ENCODE peak calls at places on chromosomes 1 and 21, in five cellular contexts. U is cardiac muscle cell, H is heart left ventricle, S is Panc1, K is WERI-Rb-1. Y is an unnamed sample.

GRCh38 chr1:109490029-109490933 is 3.6 kb upstream of the CYB561D1 start:
- DNase-seq in K (peak; percentile 78), S (no peak), H (peak; percentile 65), U (peak; percentile 77), Y (peak; percentile 84)

GRCh38 chr1:228154021-228154684 is 4.4 kb downstream of the GJC2 start:
- DNase-seq in K (no peak), U (no peak), H (peak; percentile 24), S (no peak), Y (peak; percentile 2)

GRCh38 chr21:46195595-46196195 is 11.4 kb upstream of the SPATC1L start:
- DNase-seq in S (no peak), H (no peak), K (no peak), U (no peak), Y (no peak)

GRCh38 chr1:172085372-172085771 is 244.1 kb downstream of the DNM3 start:
- DNase-seq in H (no peak), U (no peak), K (no peak), S (no peak), Y (no peak)

GRCh38 chr1:31782066-31782762 is 18.1 kb upstream of the ADGRB2 start:
- DNase-seq in U (no peak), K (no peak), H (no peak), S (no peak), Y (peak; percentile 55)

GRCh38 chr1:41423511-41424191 is 60.8 kb downstream of the EDN2 start:
- DNase-seq in K (no peak), S (no peak), U (no peak), H (peak; percentile 71), Y (peak; percentile 81)

GRCh38 chr1:214808845-214809460 is 206.0 kb downstream of the CENPF start:
- DNase-seq in S (no peak), H (no peak), K (peak; percentile 11), U (peak; percentile 60), Y (no peak)

GRCh38 chr1:205597691-205598314 is 34.0 kb downstream of the ELK4 start:
- DNase-seq in K (no peak), H (no peak), U (peak; percentile 76), S (no peak), Y (peak; percentile 87)

GRCh38 chr21:35540950-35541632 is 492.0 kb upstream of the RUNX1 start:
- DNase-seq in S (no peak), H (no peak), U (peak; percentile 26), K (no peak), Y (no peak)

GRCh38 chr1:16111771-16112557 is 38.5 kb upstream of the FAM131C start:
- DNase-seq in U (peak; percentile 86), H (no peak), K (peak; percentile 48), S (no peak), Y (peak; percentile 59)

GRCh38 chr1:234561322-234561721 is 48.7 kb downstream of the IRF2BP2 start:
- DNase-seq in U (no peak), K (peak; percentile 4), H (no peak), S (no peak), Y (no peak)

GRCh38 chr1:61448934-61449368 is 276.0 kb downstream of the TM2D1 start:
- DNase-seq in H (peak; percentile 85), U (peak; percentile 99), S (no peak), K (no peak), Y (peak; percentile 86)

GRCh38 chr1:39132505-39133339 is 71.8 kb upstream of the MACF1 start:
- DNase-seq in K (peak; percentile 40), H (peak; percentile 89), U (peak; percentile 65), S (no peak), Y (peak; percentile 89)

GRCh38 chr1:180157576-180158057 is 2.9 kb downstream of the QSOX1 start:
- DNase-seq in K (no peak), U (no peak), H (no peak), S (no peak), Y (no peak)

GRCh38 chr1:175635092-175635491 is 108.3 kb downstream of the TNR start:
- DNase-seq in S (no peak), U (no peak), K (no peak), H (no peak), Y (no peak)

GRCh38 chr21:28518620-28519019 is 474.1 kb downstream of the LTN1 start:
- DNase-seq in U (no peak), H (no peak), S (no peak), K (no peak), Y (no peak)

GRCh38 chr1:66335859-66336640 is 197.9 kb upstream of the SGIP1 start:
- DNase-seq in H (peak; percentile 86), K (no peak), S (no peak), U (peak; percentile 91), Y (peak; percentile 85)

GRCh38 chr1:168521391-168522000 is 22.3 kb downstream of the XCL2 start:
- DNase-seq in U (no peak), K (no peak), S (no peak), H (no peak), Y (no peak)
- H3K27ac ChIP-seq in U (peak overlapping the region; percentile 90), K (no peak overlapping the region), S (no peak overlapping the region), H (no peak overlapping the region), Y (no peak overlapping the region)

DNA sequence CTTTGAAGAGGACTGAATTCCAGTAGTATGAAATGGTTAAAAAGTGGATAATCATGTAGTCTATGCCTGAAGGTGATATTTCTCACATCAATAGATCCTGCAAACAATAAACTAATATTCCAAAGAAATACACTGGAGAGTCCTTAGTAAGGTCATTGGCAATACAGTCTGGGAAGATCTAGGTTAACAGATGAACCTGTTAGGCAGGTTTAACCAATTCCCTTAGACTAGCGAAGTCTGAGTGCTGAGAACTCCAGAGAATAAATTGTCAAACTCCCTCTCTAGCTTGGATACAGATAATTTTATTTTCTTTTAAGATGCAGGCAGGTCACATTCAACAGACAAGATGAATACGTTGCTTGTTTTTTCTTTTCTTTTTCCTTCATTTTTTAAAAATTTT is 2.4 kb downstream of the GPR157 start:
- DNase-seq in S (no peak), H (no peak), K (no peak), U (no peak), Y (no peak)
- H3K27ac ChIP-seq in S (no peak overlapping the region), H (peak overlapping the region; percentile 69), K (no peak overlapping the region), U (peak overlapping the region; percentile 86), Y (no peak overlapping the region)

GRCh38 chr1:183968386-183968785 is 69.1 kb downstream of the COLGALT2 start:
- DNase-seq in H (no peak), S (no peak), U (no peak), K (no peak), Y (no peak)
- H3K27ac ChIP-seq in H (no peak overlapping the region), S (no peak overlapping the region), U (peak overlapping the region; percentile 35), K (no peak overlapping the region), Y (no peak overlapping the region)

GRCh38 chr1:218164111-218164929 is 120.8 kb upstream of the RRP15 start:
- DNase-seq in U (peak; percentile 38), H (peak; percentile 60), S (no peak), K (peak; percentile 38), Y (peak; percentile 33)
- H3K27ac ChIP-seq in U (no peak overlapping the region), H (peak overlapping the region; percentile 86), S (no peak overlapping the region), K (no peak overlapping the region), Y (peak overlapping the region; percentile 81)

GRCh38 chr1:2028870-2029560 is 9.9 kb downstream of the GABRD start:
- DNase-seq in S (no peak), H (no peak), K (no peak), U (no peak), Y (no peak)

GRCh38 chr1:2029561-2029960 is 10.4 kb downstream of the GABRD start:
- DNase-seq in U (no peak), K (no peak), S (no peak), H (no peak), Y (no peak)

GRCh38 chr1:2025491-2025981 is 6.4 kb downstream of the GABRD start:
- DNase-seq in S (no peak), U (no peak), K (no peak), H (peak; percentile 57), Y (peak; percentile 71)

GRCh38 chr1:2030076-2030870 is 11.1 kb downstream of the GABRD start:
- DNase-seq in U (no peak), H (no peak), S (no peak), K (no peak), Y (no peak)

GRCh38 chr1:2027961-2028583 is 8.9 kb downstream of the GABRD start:
- DNase-seq in S (no peak), H (no peak), K (no peak), U (no peak), Y (peak; percentile 44)
- H3K27ac ChIP-seq in S (no peak overlapping the region), H (no peak overlapping the region), K (no peak overlapping the region), U (no peak overlapping the region), Y (no peak overlapping the region)

GRCh38 chr1:201598973-201599372 is 60.0 kb downstream of the NAV1 start:
- DNase-seq in U (no peak), H (no peak), S (no peak), K (no peak), Y (no peak)
- H3K27ac ChIP-seq in U (no peak overlapping the region), H (no peak overlapping the region), S (no peak overlapping the region), K (no peak overlapping the region), Y (no peak overlapping the region)

GRCh38 chr1:50973255-50973654 is 3.2 kb downstream of the CDKN2C start:
- DNase-seq in H (no peak), K (no peak), S (no peak), U (no peak), Y (no peak)

GRCh38 chr1:50972766-50973165 is 2.7 kb downstream of the CDKN2C start:
- DNase-seq in K (no peak), U (no peak), S (no peak), H (no peak), Y (no peak)

GRCh38 chr1:50975436-50975835 is 5.4 kb downstream of the CDKN2C start:
- DNase-seq in U (no peak), K (no peak), S (no peak), H (no peak), Y (no peak)

GRCh38 chr1:50974618-50974935 is 4.5 kb downstream of the CDKN2C start:
- DNase-seq in H (no peak), S (no peak), U (no peak), K (no peak), Y (no peak)

GRCh38 chr1:50973875-50974617 is 4.0 kb downstream of the CDKN2C start:
- DNase-seq in K (peak; percentile 43), H (no peak), U (no peak), S (no peak), Y (no peak)
- H3K27ac ChIP-seq in K (peak overlapping the region; percentile 99), H (no peak overlapping the region), U (no peak overlapping the region), S (peak overlapping the region; percentile 100), Y (no peak overlapping the region)

Y was measured in right cardiac atrium.